ENCODE peak calls at places on chromosomes 6 and 20, in eight cellular contexts. E is transverse colon; F is left ventricle myocardium inferior; C is SK-N-SH; A is endothelial cell of umbilical vein; R is CD8-positive, alpha-beta T cell; V is esophagus squamous epithelium; B is tibial nerve. Q is an unnamed sample. For H3K4me1, the result is how much of the 10 kb centered on the place peaks cover.

GRCh38 chr6:1636971-1637871 is 27.5 kb downstream of the FOXC1 start:
- DNase-seq in E (no peak), F (no peak), C (no peak), A (no peak), R (no peak), V (no peak), B (no peak), Q (no peak)

GRCh38 chr20:57198359-57199072 is 67.9 kb downstream of the BMP7 start:
- DNase-seq in E (no peak), F (no peak), C (no peak), A (no peak), R (no peak), V (no peak), B (no peak), Q (no peak)

GRCh38 chr6:82283771-82284420 is 36.4 kb upstream of the IBTK start:
- DNase-seq in E (no peak), F (no peak), C (no peak), A (no peak), R (no peak), V (no peak), B (no peak), Q (no peak)

GRCh38 chr6:29708432-29709177 is 14.6 kb upstream of the HLA-F start:
- DNase-seq in E (peak), F (no peak), C (no peak), A (no peak), R (peak), V (no peak), B (no peak), Q (no peak)

GRCh38 chr20:57769756-57770155 is 59.9 kb upstream of the PMEPA1 start:
- DNase-seq in E (no peak), F (no peak), C (no peak), A (peak), R (no peak), V (no peak), B (no peak), Q (no peak)

GRCh38 chr6:146620655-146621054 is 21.9 kb downstream of the ADGB start:
- DNase-seq in E (no peak), F (no peak), C (no peak), A (no peak), R (no peak), V (no peak), B (no peak), Q (no peak)

GRCh38 chr6:63888416-63888815 is 252.8 kb downstream of the PHF3 start:
- DNase-seq in E (no peak), F (no peak), C (no peak), A (no peak), R (no peak), V (no peak), B (no peak), Q (no peak)

GRCh38 chr20:36461600-36462439 is 79.5 kb upstream of the MYL9 start:
- DNase-seq in E (peak), F (peak), C (peak), A (peak), R (peak), V (no peak), B (peak), Q (peak)

GRCh38 chr20:60804918-60805631 is 447.0 kb upstream of the CDH4 start:
- DNase-seq in E (no peak), F (no peak), C (no peak), A (no peak), R (no peak), V (no peak), B (no peak), Q (no peak)

GRCh38 chr20:25538838-25539665 is 46.3 kb downstream of the NINL start:
- DNase-seq in E (no peak), F (peak), C (no peak), A (no peak), R (no peak), V (no peak), B (no peak), Q (no peak)

GRCh38 chr6:31737315-31738047 is 1.2 kb upstream of the CLIC1 start:
- DNase-seq in E (peak), F (no peak), C (no peak), A (peak), R (no peak), V (no peak), B (no peak), Q (no peak)

GRCh38 chr6:31739639-31740396 is at the start of gene MSH5:
- DNase-seq in E (peak), F (peak), C (peak), A (peak), R (peak), V (peak), B (peak), Q (peak)

GRCh38 chr6:31736026-31736767 is at the start of gene CLIC1:
- DNase-seq in E (peak), F (peak), C (peak), A (peak), R (peak), V (no peak), B (peak), Q (peak)

GRCh38 chr6:31736768-31737314 is 511 bp upstream of the CLIC1 start:
- DNase-seq in E (peak), F (no peak), C (no peak), A (no peak), R (no peak), V (no peak), B (no peak), Q (no peak)

GRCh38 chr6:31738048-31738979 is 1.5 kb upstream of the MSH5 start:
- DNase-seq in E (peak), F (no peak), C (no peak), A (peak), R (peak), V (no peak), B (peak), Q (peak)
- TF ChIP-seq CTCF in E (no peak), F (no peak), C (peak), A (no peak), R (no peak), V (no peak), B (no peak), Q (peak)

DNA sequence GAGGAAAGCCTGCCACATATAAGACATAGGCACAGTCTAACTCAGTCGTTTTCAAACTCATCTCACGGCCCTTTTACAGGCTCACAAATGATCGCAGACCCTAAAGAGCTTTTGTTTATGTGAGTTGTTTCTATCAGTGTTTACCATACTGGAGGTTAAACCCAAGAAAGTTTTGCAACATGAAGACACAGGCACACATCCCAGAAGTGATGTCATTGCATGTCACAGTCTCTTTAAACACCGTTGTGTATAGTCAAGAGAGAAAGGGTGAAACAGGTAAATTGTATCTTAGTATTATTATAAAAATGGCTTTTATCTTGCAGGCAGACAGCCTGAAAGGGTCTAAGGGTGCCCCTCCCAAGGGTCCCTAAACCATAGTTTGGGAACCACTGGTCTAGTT is 96.7 kb downstream of the BACH2 start:
- DNase-seq in E (no peak), F (no peak), C (no peak), A (no peak), R (no peak), V (no peak), B (no peak), Q (no peak)
- H3K4me1 ChIP-seq in E (under half), F (under half), C (under half), A (under half), R (half or more), V (under half), B (under half), Q (under half)

GRCh38 chr6:170535002-170535401 is 18.1 kb downstream of the PSMB1 start:
- DNase-seq in E (no peak), F (no peak), C (no peak), A (no peak), R (no peak), V (no peak), B (no peak), Q (no peak)

GRCh38 chr6:170525795-170526194 is 27.3 kb downstream of the PSMB1 start:
- DNase-seq in E (no peak), F (no peak), C (no peak), A (no peak), R (no peak), V (no peak), B (no peak), Q (no peak)

GRCh38 chr6:170533792-170534191 is 19.3 kb downstream of the PSMB1 start:
- DNase-seq in E (no peak), F (no peak), C (no peak), A (no peak), R (no peak), V (no peak), B (no peak), Q (no peak)

GRCh38 chr6:170532867-170533488 is 20.1 kb downstream of the PSMB1 start:
- DNase-seq in E (no peak), F (no peak), C (no peak), A (no peak), R (no peak), V (no peak), B (no peak), Q (no peak)

GRCh38 chr6:170529839-170530520 is 23.1 kb downstream of the PSMB1 start:
- DNase-seq in E (peak), F (peak), C (peak), A (peak), R (peak), V (no peak), B (peak), Q (peak)
- TF ChIP-seq CTCF in E (peak), F (peak), C (peak), A (peak), R (peak), V (peak), B (peak), Q (peak)

GRCh38 chr20:48924711-48925109 is 3.2 kb downstream of the ARFGEF2 start:
- DNase-seq in E (no peak), F (no peak), C (no peak), A (no peak), R (no peak), V (no peak), B (no peak), Q (no peak)

GRCh38 chr20:48921168-48921882 is at the start of gene ARFGEF2:
- DNase-seq in E (peak), F (peak), C (peak), A (peak), R (peak), V (peak), B (peak), Q (peak)

GRCh38 chr20:48920527-48921167 is 864 bp upstream of the ARFGEF2 start:
- DNase-seq in E (no peak), F (no peak), C (no peak), A (no peak), R (no peak), V (no peak), B (no peak), Q (no peak)

GRCh38 chr20:48921883-48922867 is 664 bp downstream of the ARFGEF2 start:
- DNase-seq in E (peak), F (peak), C (peak), A (peak), R (no peak), V (no peak), B (peak), Q (no peak)

GRCh38 chr20:48923149-48923718 is 1.7 kb downstream of the ARFGEF2 start:
- DNase-seq in E (no peak), F (no peak), C (no peak), A (peak), R (no peak), V (no peak), B (no peak), Q (no peak)
- H3K4me1 ChIP-seq in E (half or more), F (half or more), C (under half), A (under half), R (under half), V (under half), B (under half), Q (under half)

GRCh38 chr20:43563429-43563828 is 4.6 kb downstream of the SGK2 start:
- DNase-seq in E (no peak), F (no peak), C (no peak), A (no peak), R (no peak), V (no peak), B (no peak), Q (no peak)
- TF ChIP-seq CTCF in E (no peak), F (no peak), C (no peak), A (no peak), R (no peak), V (no peak), B (no peak), Q (no peak)

GRCh38 chr6:42692151-42692911 is 30.1 kb downstream of the PRPH2 start:
- DNase-seq in E (no peak), F (no peak), C (no peak), A (peak), R (no peak), V (no peak), B (no peak), Q (no peak)

GRCh38 chr6:42693725-42694323 is 28.6 kb downstream of the PRPH2 start:
- DNase-seq in E (no peak), F (no peak), C (no peak), A (no peak), R (no peak), V (no peak), B (no peak), Q (no peak)

GRCh38 chr6:42696526-42697267 is 25.7 kb downstream of the PRPH2 start:
- DNase-seq in E (peak), F (no peak), C (no peak), A (no peak), R (no peak), V (no peak), B (peak), Q (no peak)

GRCh38 chr6:42697268-42697655 is 25.1 kb downstream of the PRPH2 start:
- DNase-seq in E (no peak), F (no peak), C (no peak), A (no peak), R (no peak), V (no peak), B (no peak), Q (no peak)

DNA sequence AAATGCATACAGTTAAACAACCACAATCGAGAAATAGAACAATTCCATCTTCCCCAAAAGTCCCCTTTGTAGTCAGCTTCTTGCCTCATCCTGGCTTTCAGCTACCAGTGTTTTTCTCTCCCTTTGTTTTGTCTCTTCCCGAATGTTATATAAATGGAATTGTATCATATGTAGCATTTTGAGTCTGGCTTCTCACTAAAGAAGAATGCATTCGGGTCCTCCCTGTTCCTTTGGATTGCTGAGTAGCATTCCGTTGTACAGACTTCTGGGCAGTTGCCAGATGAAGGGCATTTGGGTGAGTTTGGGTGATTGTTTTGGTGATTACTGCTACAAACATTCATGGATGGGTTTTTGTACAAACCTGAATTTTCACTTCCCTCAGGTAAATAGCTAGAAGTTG is 27.8 kb downstream of the PRPH2 start:
- DNase-seq in E (no peak), F (no peak), C (no peak), A (no peak), R (no peak), V (no peak), B (no peak), Q (no peak)
- H3K4me1 ChIP-seq in E (under half), F (under half), C (under half), A (under half), R (under half), V (under half), B (under half), Q (under half)

GRCh38 chr20:32731882-32732266 is 11.4 kb downstream of the COMMD7 start:
- DNase-seq in E (no peak), F (no peak), C (no peak), A (no peak), R (no peak), V (no peak), B (no peak), Q (peak)

GRCh38 chr20:32727663-32728062 is 15.6 kb downstream of the COMMD7 start:
- DNase-seq in E (no peak), F (no peak), C (no peak), A (no peak), R (no peak), V (no peak), B (no peak), Q (no peak)
- TF ChIP-seq CTCF in E (no peak), F (no peak), C (no peak), A (no peak), R (no peak), V (no peak), B (no peak), Q (no peak)

GRCh38 chr20:44648579-44648978 is 2.9 kb downstream of the ADA start:
- DNase-seq in E (no peak), F (no peak), C (no peak), A (no peak), R (no peak), V (no peak), B (no peak), Q (no peak)

GRCh38 chr20:44648068-44648467 is 3.4 kb downstream of the ADA start:
- DNase-seq in E (no peak), F (no peak), C (no peak), A (no peak), R (no peak), V (no peak), B (no peak), Q (no peak)

GRCh38 chr20:44644384-44645131 is 6.9 kb downstream of the ADA start:
- DNase-seq in E (no peak), F (no peak), C (no peak), A (no peak), R (peak), V (no peak), B (no peak), Q (no peak)

GRCh38 chr20:44646023-44646640 is 5.4 kb downstream of the ADA start:
- DNase-seq in E (peak), F (no peak), C (no peak), A (peak), R (no peak), V (no peak), B (no peak), Q (no peak)

DNA sequence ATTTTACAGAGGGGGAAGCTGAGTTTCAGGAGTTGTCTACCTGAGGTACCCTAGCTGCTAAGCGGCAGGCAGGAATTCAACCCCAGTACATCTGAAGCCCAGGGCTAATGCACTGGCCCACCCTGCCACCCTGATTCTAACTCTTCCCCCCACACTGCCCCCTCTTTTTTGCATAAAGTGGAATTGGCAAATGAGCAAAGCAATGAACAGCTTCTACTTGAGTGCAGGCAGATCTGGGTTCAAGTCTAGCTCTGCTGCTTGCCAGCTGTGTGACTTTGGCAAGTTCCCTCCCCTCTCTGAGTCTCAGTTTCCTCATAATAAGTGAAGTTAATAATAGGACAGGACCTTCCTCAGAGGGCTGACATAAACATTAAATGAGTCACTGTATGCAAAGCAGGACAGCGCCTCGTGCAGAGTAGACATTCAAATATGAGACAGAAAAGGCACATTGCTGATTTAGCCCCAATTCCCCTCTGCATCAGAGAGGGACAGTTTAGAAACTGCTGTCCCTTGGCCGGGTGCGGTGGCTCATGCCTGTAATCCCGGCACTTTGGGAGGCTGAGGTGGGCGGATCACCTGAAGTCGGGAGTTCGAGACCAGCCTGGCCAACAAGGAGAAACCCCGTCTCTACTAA is 4.7 kb downstream of the ADA start:
- DNase-seq in E (peak), F (no peak), C (no peak), A (peak), R (no peak), V (no peak), B (no peak), Q (no peak)
- H3K4me1 ChIP-seq in E (under half), F (half or more), C (under half), A (half or more), R (half or more), V (half or more), B (under half), Q (half or more)